ENCODE peak calls at places on chromosomes 16 and 17, in five cellular contexts. I is heart right ventricle, K is stomach, C is BJ, P is brain microvascular endothelial cell. N is an unnamed sample.

GRCh38 chr17:20009302-20010098 is at the start of gene SPECC1:
- DNase-seq in I (peak; percentile 87), K (peak; percentile 89), C (no peak), P (peak; percentile 53), N (no peak)

GRCh38 chr16:17451835-17452234 is 18.9 kb downstream of the XYLT1 start:
- DNase-seq in I (no peak), K (no peak), C (no peak), P (no peak), N (no peak)

GRCh38 chr16:26787924-26788323 is 278.8 kb upstream of the C16orf82 start:
- DNase-seq in I (no peak), K (no peak), C (no peak), P (no peak), N (no peak)

GRCh38 chr16:49491736-49492089 is 118.1 kb downstream of the C16orf78 start:
- DNase-seq in I (peak; percentile 50), K (no peak), C (no peak), P (no peak), N (no peak)

GRCh38 chr16:13014516-13014915 is 113.1 kb downstream of the SHISA9 start:
- DNase-seq in I (no peak), K (no peak), C (no peak), P (no peak), N (peak; percentile 49)

GRCh38 chr17:61386251-61386650 is 13.4 kb upstream of the TBX2 start:
- DNase-seq in I (no peak), K (no peak), C (no peak), P (no peak), N (no peak)

GRCh38 chr16:30948956-30949654 is at the start of gene ORAI3:
- DNase-seq in I (peak; percentile 82), K (peak; percentile 77), C (no peak), P (peak; percentile 29), N (no peak)

GRCh38 chr17:73301359-73301758 is 10.4 kb downstream of the CDC42EP4 start:
- DNase-seq in I (no peak), K (no peak), C (no peak), P (no peak), N (no peak)

GRCh38 chr17:29549169-29549935 is 17.5 kb downstream of the ABHD15 start:
- DNase-seq in I (no peak), K (no peak), C (no peak), P (no peak), N (no peak)

GRCh38 chr16:68529931-68530667 is 9.0 kb upstream of the ZFP90 start:
- DNase-seq in I (peak; percentile 89), K (peak; percentile 93), C (no peak), P (peak; percentile 79), N (peak; percentile 31)

GRCh38 chr17:48596000-48596734 is 2.6 kb upstream of the HOXB5 start:
- DNase-seq in I (no peak), K (no peak), C (no peak), P (no peak), N (no peak)

GRCh38 chr16:88833086-88833485 is 21.4 kb upstream of the APRT start:
- DNase-seq in I (no peak), K (no peak), C (no peak), P (no peak), N (no peak)

GRCh38 chr17:57502696-57503307 is 242.3 kb downstream of the CCDC182 start:
- DNase-seq in I (no peak), K (no peak), C (no peak), P (no peak), N (no peak)

GRCh38 chr17:83199500-83200201 is 120.2 kb downstream of the METRNL start:
- DNase-seq in I (peak; percentile 53), K (peak; percentile 51), C (peak; percentile 13), P (peak; percentile 75), N (no peak)
- H3K4me3 ChIP-seq in I (peak overlapping the region; percentile 8), K (no peak overlapping the region), C (no peak overlapping the region), P (no peak overlapping the region), N (no peak overlapping the region)

DNA sequence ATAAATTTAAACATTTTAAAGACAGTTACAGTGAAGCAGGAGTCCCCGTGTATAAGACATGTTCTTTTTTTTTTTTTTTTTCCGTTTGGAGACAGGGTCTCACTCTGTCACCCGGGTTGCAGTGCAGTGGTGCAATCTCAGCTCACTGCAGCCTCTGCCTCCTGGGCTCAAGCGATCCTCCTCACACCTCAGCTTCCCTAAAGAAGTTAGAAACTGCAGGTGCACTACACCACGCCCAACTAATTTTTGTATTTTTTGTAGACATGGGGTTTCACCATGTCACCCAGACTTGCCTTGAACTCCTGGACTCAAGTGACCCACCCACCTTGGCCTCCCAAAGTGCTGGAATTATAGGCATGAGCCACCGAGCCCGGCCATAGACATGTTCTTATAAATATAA is 3.0 kb downstream of the EVI2B start:
- DNase-seq in I (no peak), K (no peak), C (no peak), P (no peak), N (no peak)
- TF ChIP-seq CTCF in I (no peak), K (no peak), C (no peak), P (no peak), N (no peak)

GRCh38 chr17:77106874-77107358 is 33.9 kb upstream of the SEC14L1 start:
- DNase-seq in I (no peak), K (no peak), C (no peak), P (no peak), N (no peak)

GRCh38 chr17:77105706-77106105 is 35.1 kb upstream of the SEC14L1 start:
- DNase-seq in I (no peak), K (no peak), C (no peak), P (no peak), N (no peak)

GRCh38 chr17:77109159-77110005 is 31.4 kb upstream of the SEC14L1 start:
- DNase-seq in I (no peak), K (no peak), C (no peak), P (no peak), N (no peak)

GRCh38 chr17:77110006-77110374 is 30.8 kb upstream of the SEC14L1 start:
- DNase-seq in I (no peak), K (no peak), C (no peak), P (peak; percentile 39), N (no peak)

DNA sequence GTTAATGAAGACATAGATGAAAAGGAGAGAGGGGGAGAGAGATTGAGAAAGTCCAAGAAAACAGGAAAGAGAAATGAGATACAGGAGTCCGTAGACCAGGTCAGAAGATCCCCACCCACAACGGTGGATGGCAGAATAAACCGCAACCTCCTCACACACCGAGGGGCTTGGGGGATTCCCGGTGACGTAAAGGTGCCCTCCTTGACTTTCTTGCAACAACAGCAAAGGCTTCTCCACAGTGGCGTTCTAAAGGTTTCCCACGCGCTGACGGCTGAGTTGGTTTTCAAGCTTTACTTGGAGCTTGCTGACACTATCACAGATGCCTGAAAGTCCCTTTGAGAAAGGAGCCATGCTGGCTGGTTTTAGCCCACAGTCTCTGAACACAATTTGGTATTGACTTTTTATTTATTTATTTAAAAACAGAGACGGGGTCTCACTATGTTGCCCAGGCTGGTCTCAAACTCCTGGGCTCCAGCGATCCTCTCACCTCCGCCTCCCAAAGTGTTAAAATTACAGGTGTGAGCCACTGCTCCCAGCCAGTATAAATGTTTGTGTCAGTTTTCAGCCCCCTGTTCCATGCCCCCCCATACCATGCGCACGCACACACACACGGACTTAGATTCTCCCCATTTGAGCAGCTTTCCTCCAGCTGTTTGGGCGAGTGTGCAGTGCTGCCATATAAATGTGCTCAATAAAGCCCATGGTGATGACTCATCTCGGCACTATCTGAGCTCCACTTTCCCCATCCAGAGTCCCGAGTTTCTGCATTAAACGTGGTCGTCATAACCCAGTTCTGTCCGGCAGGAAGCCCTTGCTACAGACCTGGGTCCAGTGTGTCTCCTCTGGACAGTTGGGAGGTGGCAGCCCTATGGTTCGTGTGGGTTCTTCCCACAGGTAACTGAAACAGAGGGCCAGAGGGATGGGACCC is 33.0 kb upstream of the SEC14L1 start:
- DNase-seq in I (no peak), K (no peak), C (peak; percentile 24), P (peak; percentile 43), N (no peak)
- H3K4me3 ChIP-seq in I (no peak overlapping the region), K (no peak overlapping the region), C (no peak overlapping the region), P (no peak overlapping the region), N (no peak overlapping the region)

DNA sequence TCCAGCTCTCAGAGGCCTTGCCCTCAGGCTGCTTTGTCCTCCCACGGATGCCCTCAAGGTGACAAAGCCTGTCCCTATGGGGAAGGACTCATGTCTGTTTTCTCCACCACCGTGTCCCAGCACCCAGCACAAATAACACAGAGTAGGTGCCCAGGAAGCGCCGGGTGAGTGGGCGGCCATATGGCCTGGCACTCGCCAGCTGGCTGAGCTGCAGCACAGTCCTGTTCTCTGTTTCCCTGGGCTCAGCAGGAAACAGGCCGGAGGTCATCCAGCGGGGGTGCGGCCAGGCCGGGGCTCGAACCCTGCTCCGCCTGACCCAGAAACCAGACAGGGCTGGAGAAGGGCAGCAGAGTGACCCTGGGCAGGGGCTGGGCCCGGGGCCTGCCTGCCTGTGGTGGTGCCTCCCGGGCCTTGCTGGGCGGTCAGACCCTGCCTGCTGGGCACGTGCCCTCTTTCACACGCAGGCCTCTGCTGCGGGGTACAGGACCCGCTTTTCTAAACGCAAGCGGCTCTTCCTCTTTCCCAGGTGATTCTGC is 139.0 kb upstream of the CIBAR2 start:
- DNase-seq in I (no peak), K (no peak), C (no peak), P (no peak), N (no peak)
- TF ChIP-seq CTCF in I (no peak), K (no peak), C (no peak), P (no peak), N (no peak)

DNA sequence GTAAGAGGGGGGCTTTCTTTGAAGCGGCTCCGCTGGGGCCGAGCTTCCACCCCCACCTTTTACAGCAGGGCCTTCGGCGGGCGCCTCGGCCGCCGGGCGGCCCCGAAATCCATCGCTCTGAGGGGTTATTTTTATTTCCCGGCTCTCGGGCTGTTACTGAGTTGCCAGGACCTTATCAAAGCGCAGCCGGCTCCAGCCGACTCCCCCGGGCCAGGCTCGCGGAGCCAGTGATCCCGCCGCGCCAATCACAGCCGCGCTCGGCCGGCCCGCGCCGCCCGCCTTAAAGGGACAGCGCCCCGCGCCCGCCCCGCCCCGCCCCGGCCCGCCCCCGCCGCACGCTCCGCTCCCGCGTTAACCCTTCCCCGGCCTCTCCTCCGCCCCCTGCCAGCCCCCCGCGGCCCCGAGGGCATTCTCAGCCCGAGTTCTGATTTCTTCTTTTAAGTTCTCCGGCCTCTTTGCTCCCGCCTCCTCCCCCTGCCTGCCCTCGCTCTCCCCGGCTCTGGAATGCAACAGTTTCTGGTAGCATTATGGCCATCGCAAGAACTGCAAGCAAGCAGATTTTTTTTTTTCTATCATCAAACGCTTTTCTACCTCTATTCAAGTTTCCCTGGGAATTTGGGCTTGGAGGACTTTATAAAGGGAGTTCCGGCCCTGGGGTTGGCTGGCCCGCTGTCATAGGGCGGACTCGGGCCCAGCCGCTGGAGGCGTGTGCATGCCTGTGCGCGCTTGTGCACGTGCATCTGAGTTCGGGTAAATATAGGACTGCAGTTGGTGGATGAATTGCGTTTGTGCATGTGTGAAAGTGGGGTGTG is at the start of gene AXIN2:
- DNase-seq in I (peak; percentile 91), K (peak; percentile 94), C (no peak), P (peak; percentile 87), N (peak; percentile 61)
- H3K4me3 ChIP-seq in I (peak within 1 kb of the TSS; percentile 90), K (no peak within 1 kb of the TSS), C (peak within 1 kb of the TSS; percentile 66), P (peak within 1 kb of the TSS; percentile 62), N (peak within 1 kb of the TSS; percentile 78)

DNA sequence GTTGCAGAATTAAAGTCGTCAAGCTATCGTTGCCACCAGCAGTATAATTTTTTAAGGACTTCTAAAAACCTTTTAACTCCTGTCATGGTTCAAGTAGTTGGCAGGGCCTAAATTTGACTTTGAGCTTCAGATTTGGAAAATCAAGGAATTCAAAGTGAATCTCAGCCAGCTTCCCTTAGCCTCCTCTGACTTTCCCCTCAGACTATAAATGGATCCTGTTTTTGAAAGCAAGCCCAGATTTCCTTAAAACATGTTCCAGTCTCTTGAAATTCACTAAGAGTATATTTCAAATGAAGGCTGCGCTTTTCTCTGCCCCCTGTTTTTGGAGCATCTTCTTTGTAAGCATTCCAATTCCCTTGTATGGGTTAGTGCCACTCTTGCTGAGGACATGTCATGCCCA is 101.8 kb upstream of the CDH8 start:
- DNase-seq in I (no peak), K (no peak), C (no peak), P (no peak), N (no peak)
- TF ChIP-seq CTCF in I (no peak), K (no peak), C (no peak), P (no peak), N (no peak)

N was measured in kidney epithelial cell.